ENCODE peak calls at places on chromosomes 12 and 14, in seven cellular contexts. One of them, this sample, is unnamed.

GRCh38 chr14:101509730-101510371 is 51.4 kb upstream of the DIO3 start:
- DNase-seq in IMR-90: no peak
- DNase-seq in mesendoderm: no peak
- DNase-seq in mesenchymal stem cell: no peak
- DNase-seq in trophoblast cell: no peak
- DNase-seq in neuronal stem cell: no peak
- DNase-seq in H1: no peak
- DNase-seq in this sample: no peak

GRCh38 chr14:103155013-103155412 is 31.8 kb downstream of the TNFAIP2 start:
- DNase-seq in IMR-90: peak; percentile 13
- DNase-seq in mesendoderm: no peak
- DNase-seq in mesenchymal stem cell: peak; percentile 69
- DNase-seq in trophoblast cell: peak; percentile 92
- DNase-seq in neuronal stem cell: no peak
- DNase-seq in H1: no peak
- DNase-seq in this sample: no peak

GRCh38 chr12:16603916-16604575 is 1.9 kb downstream of the LMO3 start:
- DNase-seq in IMR-90: no peak
- DNase-seq in mesendoderm: peak; percentile 70
- DNase-seq in mesenchymal stem cell: no peak
- DNase-seq in trophoblast cell: no peak
- DNase-seq in neuronal stem cell: peak; percentile 72
- DNase-seq in H1: no peak
- DNase-seq in this sample: no peak

GRCh38 chr12:119594399-119594730 is 791 bp downstream of the TMEM233 start:
- DNase-seq in IMR-90: no peak
- DNase-seq in mesendoderm: peak; percentile 39
- DNase-seq in mesenchymal stem cell: no peak
- DNase-seq in trophoblast cell: no peak
- DNase-seq in neuronal stem cell: peak; percentile 11
- DNase-seq in H1: no peak
- DNase-seq in this sample: peak; percentile 47

GRCh38 chr12:118059645-118060275 is 1.2 kb downstream of the WSB2 start:
- DNase-seq in IMR-90: peak; percentile 22
- DNase-seq in mesendoderm: peak; percentile 90
- DNase-seq in mesenchymal stem cell: peak; percentile 43
- DNase-seq in trophoblast cell: no peak
- DNase-seq in neuronal stem cell: no peak
- DNase-seq in H1: no peak
- DNase-seq in this sample: no peak

GRCh38 chr14:100907240-100907639 is 3.7 kb upstream of the RTL1 start:
- DNase-seq in IMR-90: no peak
- DNase-seq in mesendoderm: no peak
- DNase-seq in mesenchymal stem cell: no peak
- DNase-seq in trophoblast cell: no peak
- DNase-seq in neuronal stem cell: no peak
- DNase-seq in H1: no peak
- DNase-seq in this sample: no peak

GRCh38 chr14:79514700-79515099 is 696.6 kb downstream of the DIO2 start:
- DNase-seq in IMR-90: peak; percentile 73
- DNase-seq in mesendoderm: peak; percentile 34
- DNase-seq in mesenchymal stem cell: peak; percentile 68
- DNase-seq in trophoblast cell: no peak
- DNase-seq in neuronal stem cell: no peak
- DNase-seq in H1: no peak
- DNase-seq in this sample: no peak

GRCh38 chr12:2395352-2395977 is 342.7 kb downstream of the CACNA1C start:
- DNase-seq in IMR-90: peak; percentile 28
- DNase-seq in mesendoderm: peak; percentile 83
- DNase-seq in mesenchymal stem cell: peak; percentile 48
- DNase-seq in trophoblast cell: peak; percentile 25
- DNase-seq in neuronal stem cell: peak; percentile 64
- DNase-seq in H1: peak; percentile 41
- DNase-seq in this sample: peak; percentile 86

GRCh38 chr12:96240656-96241055 is 46.5 kb downstream of the ELK3 start:
- DNase-seq in IMR-90: no peak
- DNase-seq in mesendoderm: no peak
- DNase-seq in mesenchymal stem cell: no peak
- DNase-seq in trophoblast cell: no peak
- DNase-seq in neuronal stem cell: no peak
- DNase-seq in H1: no peak
- DNase-seq in this sample: no peak

GRCh38 chr12:39671898-39672875 is 52.6 kb upstream of the ABCD2 start:
- DNase-seq in IMR-90: no peak
- DNase-seq in mesendoderm: no peak
- DNase-seq in mesenchymal stem cell: no peak
- DNase-seq in trophoblast cell: no peak
- DNase-seq in neuronal stem cell: no peak
- DNase-seq in H1: no peak
- DNase-seq in this sample: no peak
- H2BK5ac ChIP-seq in IMR-90: no peak overlapping the region
- H2BK5ac ChIP-seq in mesendoderm: no peak overlapping the region
- H2BK5ac ChIP-seq in mesenchymal stem cell: no peak overlapping the region
- H2BK5ac ChIP-seq in trophoblast cell: no peak overlapping the region
- H2BK5ac ChIP-seq in neuronal stem cell: peak overlapping the region; percentile 53
- H2BK5ac ChIP-seq in H1: no peak overlapping the region
- H2BK5ac ChIP-seq in this sample: no peak overlapping the region

GRCh38 chr12:123743002-123743401 is 19.1 kb upstream of the DNAH10 start:
- DNase-seq in IMR-90: no peak
- DNase-seq in mesendoderm: no peak
- DNase-seq in mesenchymal stem cell: no peak
- DNase-seq in trophoblast cell: no peak
- DNase-seq in neuronal stem cell: no peak
- DNase-seq in H1: no peak
- DNase-seq in this sample: no peak

GRCh38 chr12:123747309-123747708 is 14.8 kb upstream of the DNAH10 start:
- DNase-seq in IMR-90: no peak
- DNase-seq in mesendoderm: no peak
- DNase-seq in mesenchymal stem cell: no peak
- DNase-seq in trophoblast cell: no peak
- DNase-seq in neuronal stem cell: no peak
- DNase-seq in H1: no peak
- DNase-seq in this sample: no peak

GRCh38 chr12:123744836-123745235 is 17.3 kb upstream of the DNAH10 start:
- DNase-seq in IMR-90: no peak
- DNase-seq in mesendoderm: peak; percentile 30
- DNase-seq in mesenchymal stem cell: no peak
- DNase-seq in trophoblast cell: no peak
- DNase-seq in neuronal stem cell: no peak
- DNase-seq in H1: no peak
- DNase-seq in this sample: peak; percentile 46

DNA sequence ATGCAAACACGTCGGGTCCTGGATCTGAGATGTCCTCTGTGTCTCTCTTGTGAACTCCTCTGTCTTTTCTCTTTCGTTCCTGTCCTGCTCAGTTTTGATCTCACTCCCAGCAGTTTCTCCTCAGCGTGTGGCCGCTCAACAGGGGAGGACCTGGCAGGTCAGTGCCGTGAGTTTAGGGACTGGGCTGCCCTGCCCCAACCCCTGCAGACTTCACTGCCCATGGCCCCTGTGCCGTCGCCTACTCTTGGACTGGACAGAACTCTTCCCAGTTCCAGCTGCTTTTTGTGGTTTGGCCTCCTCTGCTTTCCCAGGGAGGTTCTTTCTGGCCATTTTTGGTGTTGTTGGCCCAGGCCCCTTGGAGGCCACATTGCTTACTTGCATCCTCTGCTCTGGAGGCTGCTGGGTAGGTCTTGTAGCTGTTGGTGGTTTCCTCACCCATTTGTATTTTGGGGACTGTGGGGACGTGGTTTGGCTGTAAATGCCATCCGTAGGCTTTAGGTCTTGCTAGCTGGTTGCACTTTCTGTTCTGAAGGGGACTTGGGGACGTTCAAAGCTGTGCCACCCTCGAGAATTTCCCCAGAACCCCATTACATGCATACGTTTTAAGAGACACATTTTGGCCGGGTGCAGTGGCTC is 20.0 kb upstream of the DNAH10 start:
- DNase-seq in IMR-90: no peak
- DNase-seq in mesendoderm: no peak
- DNase-seq in mesenchymal stem cell: no peak
- DNase-seq in trophoblast cell: no peak
- DNase-seq in neuronal stem cell: no peak
- DNase-seq in H1: no peak
- DNase-seq in this sample: no peak
- H4K8ac ChIP-seq in IMR-90: no peak overlapping the region
- H4K8ac ChIP-seq in mesendoderm: no peak overlapping the region
- H4K8ac ChIP-seq in mesenchymal stem cell: no peak overlapping the region
- H4K8ac ChIP-seq in trophoblast cell: no peak overlapping the region
- H4K8ac ChIP-seq in neuronal stem cell: no peak overlapping the region
- H4K8ac ChIP-seq in H1: no peak overlapping the region
- H4K8ac ChIP-seq in this sample: no peak overlapping the region

GRCh38 chr12:625998-626397 is 37.2 kb downstream of the NINJ2 start:
- DNase-seq in IMR-90: no peak
- DNase-seq in mesendoderm: no peak
- DNase-seq in mesenchymal stem cell: no peak
- DNase-seq in trophoblast cell: no peak
- DNase-seq in neuronal stem cell: no peak
- DNase-seq in H1: no peak
- DNase-seq in this sample: no peak
- H2BK5ac ChIP-seq in IMR-90: no peak overlapping the region
- H2BK5ac ChIP-seq in mesendoderm: no peak overlapping the region
- H2BK5ac ChIP-seq in mesenchymal stem cell: no peak overlapping the region
- H2BK5ac ChIP-seq in trophoblast cell: no peak overlapping the region
- H2BK5ac ChIP-seq in neuronal stem cell: no peak overlapping the region
- H2BK5ac ChIP-seq in H1: no peak overlapping the region
- H2BK5ac ChIP-seq in this sample: no peak overlapping the region

GRCh38 chr12:76106631-76107030 is 22.1 kb upstream of the NAP1L1 start:
- DNase-seq in IMR-90: no peak
- DNase-seq in mesendoderm: no peak
- DNase-seq in mesenchymal stem cell: no peak
- DNase-seq in trophoblast cell: no peak
- DNase-seq in neuronal stem cell: no peak
- DNase-seq in H1: no peak
- DNase-seq in this sample: no peak

GRCh38 chr12:76108356-76108755 is 23.9 kb upstream of the NAP1L1 start:
- DNase-seq in IMR-90: no peak
- DNase-seq in mesendoderm: no peak
- DNase-seq in mesenchymal stem cell: no peak
- DNase-seq in trophoblast cell: peak; percentile 79
- DNase-seq in neuronal stem cell: no peak
- DNase-seq in H1: no peak
- DNase-seq in this sample: no peak

GRCh38 chr12:76109879-76110278 is 25.4 kb upstream of the NAP1L1 start:
- DNase-seq in IMR-90: no peak
- DNase-seq in mesendoderm: no peak
- DNase-seq in mesenchymal stem cell: no peak
- DNase-seq in trophoblast cell: no peak
- DNase-seq in neuronal stem cell: no peak
- DNase-seq in H1: no peak
- DNase-seq in this sample: no peak

GRCh38 chr12:76101739-76102385 is 17.4 kb upstream of the NAP1L1 start:
- DNase-seq in IMR-90: no peak
- DNase-seq in mesendoderm: peak; percentile 76
- DNase-seq in mesenchymal stem cell: no peak
- DNase-seq in trophoblast cell: no peak
- DNase-seq in neuronal stem cell: no peak
- DNase-seq in H1: no peak
- DNase-seq in this sample: peak; percentile 61

DNA sequence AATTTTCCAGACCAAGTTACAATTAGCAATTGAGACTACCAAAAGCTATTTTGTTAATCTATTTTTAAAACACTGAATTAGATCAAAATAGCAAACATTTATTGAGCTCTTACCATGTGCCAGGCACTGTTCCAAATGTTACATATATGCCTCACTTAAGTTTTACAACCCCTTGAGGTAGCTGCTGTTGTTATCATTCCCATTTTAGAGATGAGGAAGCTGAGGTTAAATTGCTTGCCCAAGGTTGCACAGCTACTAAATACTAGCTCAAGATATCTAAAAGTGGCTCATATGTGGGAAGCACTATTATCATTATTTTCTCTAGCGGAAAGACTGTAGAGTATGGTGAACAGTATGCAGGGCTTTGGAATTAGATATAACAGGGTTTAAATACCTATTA is 19.5 kb upstream of the NAP1L1 start:
- DNase-seq in IMR-90: no peak
- DNase-seq in mesendoderm: no peak
- DNase-seq in mesenchymal stem cell: no peak
- DNase-seq in trophoblast cell: no peak
- DNase-seq in neuronal stem cell: no peak
- DNase-seq in H1: no peak
- DNase-seq in this sample: no peak
- H4K8ac ChIP-seq in IMR-90: no peak overlapping the region
- H4K8ac ChIP-seq in mesendoderm: no peak overlapping the region
- H4K8ac ChIP-seq in mesenchymal stem cell: no peak overlapping the region
- H4K8ac ChIP-seq in trophoblast cell: no peak overlapping the region
- H4K8ac ChIP-seq in neuronal stem cell: no peak overlapping the region
- H4K8ac ChIP-seq in H1: no peak overlapping the region
- H4K8ac ChIP-seq in this sample: no peak overlapping the region

This sample was measured in H9.